ENCODE peak calls at places on chromosomes 3 and 15, in nine cellular contexts. One of them, this sample, is unnamed.

GRCh38 chr3:166444756-166445155 is 607.5 kb upstream of the BCHE start:
- DNase-seq in stimulated activated CD8-positive, alpha-beta memory T cell treated with anti-CD3 and anti-CD28 coated beads, Interleukin-12 subunit alpha, Interleukin-12 subunit beta, amount 100 ng/mL, for 4 hours: no peak
- DNase-seq in stimulated activated CD4-positive, alpha-beta T cell treated with anti-CD3 and anti-CD28 coated beads, Interleukin-2, amount 100 ng/mL, for 24 hours: no peak
- DNase-seq in activated B cell treated with CpG ODN at 0.5 μM for 24 hours: no peak
- DNase-seq in HTR-8/SVneo: no peak
- DNase-seq in NAMALWA: no peak
- DNase-seq in brain microvascular endothelial cell: no peak
- DNase-seq in coronary artery: no peak
- DNase-seq in Right ventricle myocardium superior: no peak
- DNase-seq in this sample: no peak

GRCh38 chr3:194809382-194809781 is 123.7 kb downstream of the FAM43A start:
- DNase-seq in stimulated activated CD8-positive, alpha-beta memory T cell treated with anti-CD3 and anti-CD28 coated beads, Interleukin-12 subunit alpha, Interleukin-12 subunit beta, amount 100 ng/mL, for 4 hours: no peak
- DNase-seq in stimulated activated CD4-positive, alpha-beta T cell treated with anti-CD3 and anti-CD28 coated beads, Interleukin-2, amount 100 ng/mL, for 24 hours: no peak
- DNase-seq in activated B cell treated with CpG ODN at 0.5 μM for 24 hours: no peak
- DNase-seq in HTR-8/SVneo: no peak
- DNase-seq in NAMALWA: no peak
- DNase-seq in brain microvascular endothelial cell: no peak
- DNase-seq in coronary artery: no peak
- DNase-seq in Right ventricle myocardium superior: no peak
- DNase-seq in this sample: no peak

GRCh38 chr3:108862865-108863798 is 40.5 kb downstream of the TRAT1 start:
- DNase-seq in stimulated activated CD8-positive, alpha-beta memory T cell treated with anti-CD3 and anti-CD28 coated beads, Interleukin-12 subunit alpha, Interleukin-12 subunit beta, amount 100 ng/mL, for 4 hours: no peak
- DNase-seq in stimulated activated CD4-positive, alpha-beta T cell treated with anti-CD3 and anti-CD28 coated beads, Interleukin-2, amount 100 ng/mL, for 24 hours: peak; percentile 37
- DNase-seq in activated B cell treated with CpG ODN at 0.5 μM for 24 hours: no peak
- DNase-seq in HTR-8/SVneo: peak; percentile 52
- DNase-seq in NAMALWA: no peak
- DNase-seq in brain microvascular endothelial cell: peak; percentile 14
- DNase-seq in coronary artery: no peak
- DNase-seq in Right ventricle myocardium superior: no peak
- DNase-seq in this sample: no peak

GRCh38 chr3:122443090-122443489 is 27.2 kb upstream of the WDR5B start:
- DNase-seq in stimulated activated CD8-positive, alpha-beta memory T cell treated with anti-CD3 and anti-CD28 coated beads, Interleukin-12 subunit alpha, Interleukin-12 subunit beta, amount 100 ng/mL, for 4 hours: no peak
- DNase-seq in stimulated activated CD4-positive, alpha-beta T cell treated with anti-CD3 and anti-CD28 coated beads, Interleukin-2, amount 100 ng/mL, for 24 hours: no peak
- DNase-seq in activated B cell treated with CpG ODN at 0.5 μM for 24 hours: no peak
- DNase-seq in HTR-8/SVneo: no peak
- DNase-seq in NAMALWA: no peak
- DNase-seq in brain microvascular endothelial cell: no peak
- DNase-seq in coronary artery: no peak
- DNase-seq in Right ventricle myocardium superior: no peak
- DNase-seq in this sample: no peak

GRCh38 chr15:41796457-41796856 is 22.2 kb downstream of the MAPKBP1 start:
- DNase-seq in stimulated activated CD8-positive, alpha-beta memory T cell treated with anti-CD3 and anti-CD28 coated beads, Interleukin-12 subunit alpha, Interleukin-12 subunit beta, amount 100 ng/mL, for 4 hours: no peak
- DNase-seq in stimulated activated CD4-positive, alpha-beta T cell treated with anti-CD3 and anti-CD28 coated beads, Interleukin-2, amount 100 ng/mL, for 24 hours: no peak
- DNase-seq in activated B cell treated with CpG ODN at 0.5 μM for 24 hours: no peak
- DNase-seq in HTR-8/SVneo: no peak
- DNase-seq in NAMALWA: no peak
- DNase-seq in brain microvascular endothelial cell: no peak
- DNase-seq in coronary artery: no peak
- DNase-seq in Right ventricle myocardium superior: no peak
- DNase-seq in this sample: no peak

GRCh38 chr3:15989419-15989818 is 185.1 kb upstream of the GALNT15 start:
- DNase-seq in stimulated activated CD8-positive, alpha-beta memory T cell treated with anti-CD3 and anti-CD28 coated beads, Interleukin-12 subunit alpha, Interleukin-12 subunit beta, amount 100 ng/mL, for 4 hours: no peak
- DNase-seq in stimulated activated CD4-positive, alpha-beta T cell treated with anti-CD3 and anti-CD28 coated beads, Interleukin-2, amount 100 ng/mL, for 24 hours: no peak
- DNase-seq in activated B cell treated with CpG ODN at 0.5 μM for 24 hours: no peak
- DNase-seq in HTR-8/SVneo: no peak
- DNase-seq in NAMALWA: peak; percentile 37
- DNase-seq in brain microvascular endothelial cell: no peak
- DNase-seq in coronary artery: no peak
- DNase-seq in Right ventricle myocardium superior: no peak
- DNase-seq in this sample: no peak

GRCh38 chr3:38573606-38574005 is 75.9 kb downstream of the SCN5A start:
- DNase-seq in stimulated activated CD8-positive, alpha-beta memory T cell treated with anti-CD3 and anti-CD28 coated beads, Interleukin-12 subunit alpha, Interleukin-12 subunit beta, amount 100 ng/mL, for 4 hours: no peak
- DNase-seq in stimulated activated CD4-positive, alpha-beta T cell treated with anti-CD3 and anti-CD28 coated beads, Interleukin-2, amount 100 ng/mL, for 24 hours: no peak
- DNase-seq in activated B cell treated with CpG ODN at 0.5 μM for 24 hours: no peak
- DNase-seq in HTR-8/SVneo: no peak
- DNase-seq in NAMALWA: no peak
- DNase-seq in brain microvascular endothelial cell: no peak
- DNase-seq in coronary artery: peak; percentile 62
- DNase-seq in Right ventricle myocardium superior: no peak
- DNase-seq in this sample: no peak

GRCh38 chr15:93247466-93248121 is 158.6 kb upstream of the RGMA start:
- DNase-seq in stimulated activated CD8-positive, alpha-beta memory T cell treated with anti-CD3 and anti-CD28 coated beads, Interleukin-12 subunit alpha, Interleukin-12 subunit beta, amount 100 ng/mL, for 4 hours: no peak
- DNase-seq in stimulated activated CD4-positive, alpha-beta T cell treated with anti-CD3 and anti-CD28 coated beads, Interleukin-2, amount 100 ng/mL, for 24 hours: peak; percentile 4
- DNase-seq in activated B cell treated with CpG ODN at 0.5 μM for 24 hours: no peak
- DNase-seq in HTR-8/SVneo: no peak
- DNase-seq in NAMALWA: no peak
- DNase-seq in brain microvascular endothelial cell: no peak
- DNase-seq in coronary artery: no peak
- DNase-seq in Right ventricle myocardium superior: no peak
- DNase-seq in this sample: no peak

GRCh38 chr15:78051622-78052405 is 25.7 kb downstream of the TBC1D2B start:
- DNase-seq in stimulated activated CD8-positive, alpha-beta memory T cell treated with anti-CD3 and anti-CD28 coated beads, Interleukin-12 subunit alpha, Interleukin-12 subunit beta, amount 100 ng/mL, for 4 hours: no peak
- DNase-seq in stimulated activated CD4-positive, alpha-beta T cell treated with anti-CD3 and anti-CD28 coated beads, Interleukin-2, amount 100 ng/mL, for 24 hours: no peak
- DNase-seq in activated B cell treated with CpG ODN at 0.5 μM for 24 hours: no peak
- DNase-seq in HTR-8/SVneo: no peak
- DNase-seq in NAMALWA: no peak
- DNase-seq in brain microvascular endothelial cell: no peak
- DNase-seq in coronary artery: no peak
- DNase-seq in Right ventricle myocardium superior: no peak
- DNase-seq in this sample: no peak

GRCh38 chr3:16795601-16796000 is 89.2 kb upstream of the PLCL2 start:
- DNase-seq in stimulated activated CD8-positive, alpha-beta memory T cell treated with anti-CD3 and anti-CD28 coated beads, Interleukin-12 subunit alpha, Interleukin-12 subunit beta, amount 100 ng/mL, for 4 hours: no peak
- DNase-seq in stimulated activated CD4-positive, alpha-beta T cell treated with anti-CD3 and anti-CD28 coated beads, Interleukin-2, amount 100 ng/mL, for 24 hours: no peak
- DNase-seq in activated B cell treated with CpG ODN at 0.5 μM for 24 hours: no peak
- DNase-seq in HTR-8/SVneo: no peak
- DNase-seq in NAMALWA: no peak
- DNase-seq in brain microvascular endothelial cell: no peak
- DNase-seq in coronary artery: no peak
- DNase-seq in Right ventricle myocardium superior: no peak
- DNase-seq in this sample: no peak

GRCh38 chr3:35183915-35184675 is 455.2 kb upstream of the ARPP21 start:
- DNase-seq in stimulated activated CD8-positive, alpha-beta memory T cell treated with anti-CD3 and anti-CD28 coated beads, Interleukin-12 subunit alpha, Interleukin-12 subunit beta, amount 100 ng/mL, for 4 hours: no peak
- DNase-seq in stimulated activated CD4-positive, alpha-beta T cell treated with anti-CD3 and anti-CD28 coated beads, Interleukin-2, amount 100 ng/mL, for 24 hours: no peak
- DNase-seq in activated B cell treated with CpG ODN at 0.5 μM for 24 hours: no peak
- DNase-seq in HTR-8/SVneo: no peak
- DNase-seq in NAMALWA: no peak
- DNase-seq in brain microvascular endothelial cell: peak; percentile 22
- DNase-seq in coronary artery: no peak
- DNase-seq in Right ventricle myocardium superior: no peak
- DNase-seq in this sample: no peak

GRCh38 chr3:37712387-37712786 is 149.3 kb upstream of the CTDSPL start:
- DNase-seq in stimulated activated CD8-positive, alpha-beta memory T cell treated with anti-CD3 and anti-CD28 coated beads, Interleukin-12 subunit alpha, Interleukin-12 subunit beta, amount 100 ng/mL, for 4 hours: no peak
- DNase-seq in stimulated activated CD4-positive, alpha-beta T cell treated with anti-CD3 and anti-CD28 coated beads, Interleukin-2, amount 100 ng/mL, for 24 hours: no peak
- DNase-seq in activated B cell treated with CpG ODN at 0.5 μM for 24 hours: no peak
- DNase-seq in HTR-8/SVneo: no peak
- DNase-seq in NAMALWA: no peak
- DNase-seq in brain microvascular endothelial cell: no peak
- DNase-seq in coronary artery: no peak
- DNase-seq in Right ventricle myocardium superior: no peak
- DNase-seq in this sample: no peak

This sample was measured in posterior vena cava.